ENCODE peak calls at places on chromosomes 6 and 20, in five cellular contexts. One of them, this sample, is unnamed.

GRCh38 chr6:44665143-44665542 is 277.6 kb downstream of the CDC5L start:
- DNase-seq in DND-41: no peak
- DNase-seq in nucleus accumbens: no peak
- DNase-seq in GM13977: no peak
- DNase-seq in GM06990: no peak
- DNase-seq in this sample: no peak

GRCh38 chr6:151488226-151488625 is 5.6 kb upstream of the CCDC170 start:
- DNase-seq in DND-41: no peak
- DNase-seq in nucleus accumbens: no peak
- DNase-seq in GM13977: no peak
- DNase-seq in GM06990: no peak
- DNase-seq in this sample: no peak

GRCh38 chr6:10269814-10270472 is 144.9 kb downstream of the TFAP2A start:
- DNase-seq in DND-41: no peak
- DNase-seq in nucleus accumbens: no peak
- DNase-seq in GM13977: peak; percentile 7
- DNase-seq in GM06990: no peak
- DNase-seq in this sample: no peak

GRCh38 chr6:126432564-126432963 is 92.6 kb downstream of the CENPW start:
- DNase-seq in DND-41: no peak
- DNase-seq in nucleus accumbens: no peak
- DNase-seq in GM13977: no peak
- DNase-seq in GM06990: no peak
- DNase-seq in this sample: no peak

GRCh38 chr6:13762648-13763441 is 51.2 kb upstream of the RANBP9 start:
- DNase-seq in DND-41: peak; percentile 84
- DNase-seq in nucleus accumbens: no peak
- DNase-seq in GM13977: peak; percentile 35
- DNase-seq in GM06990: no peak
- DNase-seq in this sample: no peak

GRCh38 chr6:151071295-151071694 is 168.5 kb upstream of the AKAP12 start:
- DNase-seq in DND-41: no peak
- DNase-seq in nucleus accumbens: no peak
- DNase-seq in GM13977: no peak
- DNase-seq in GM06990: no peak
- DNase-seq in this sample: no peak

GRCh38 chr20:61387204-61387958 is 135.3 kb downstream of the CDH4 start:
- DNase-seq in DND-41: peak; percentile 14
- DNase-seq in nucleus accumbens: no peak
- DNase-seq in GM13977: no peak
- DNase-seq in GM06990: no peak
- DNase-seq in this sample: no peak

GRCh38 chr6:106966671-106967522 is 7.6 kb downstream of the CD24 start:
- DNase-seq in DND-41: no peak
- DNase-seq in nucleus accumbens: no peak
- DNase-seq in GM13977: no peak
- DNase-seq in GM06990: no peak
- DNase-seq in this sample: no peak

GRCh38 chr20:17796096-17796563 is 96.4 kb downstream of the BANF2 start:
- DNase-seq in DND-41: no peak
- DNase-seq in nucleus accumbens: no peak
- DNase-seq in GM13977: no peak
- DNase-seq in GM06990: no peak
- DNase-seq in this sample: no peak

GRCh38 chr20:46562373-46563169 is 12.1 kb upstream of the OCSTAMP start:
- DNase-seq in DND-41: peak; percentile 63
- DNase-seq in nucleus accumbens: peak; percentile 24
- DNase-seq in GM13977: peak; percentile 80
- DNase-seq in GM06990: no peak
- DNase-seq in this sample: peak; percentile 35

GRCh38 chr6:130377911-130378310 is 12.1 kb downstream of the TMEM200A start:
- DNase-seq in DND-41: no peak
- DNase-seq in nucleus accumbens: no peak
- DNase-seq in GM13977: no peak
- DNase-seq in GM06990: no peak
- DNase-seq in this sample: no peak

GRCh38 chr6:87858440-87858839 is 156.4 kb upstream of the AKIRIN2 start:
- DNase-seq in DND-41: no peak
- DNase-seq in nucleus accumbens: no peak
- DNase-seq in GM13977: no peak
- DNase-seq in GM06990: no peak
- DNase-seq in this sample: no peak